ENCODE peak calls at places on chromosomes 5 and 9, in ten cellular contexts. X is NB4; D is CD4-positive, CD25-positive, alpha-beta regulatory T cell; M is mucosa of descending colon; B is A673; Q is prostate gland; W is A549; P is AG09309; C is tibial nerve; H is MM.1S. V is an unnamed sample.

GRCh38 chr9:129514891-129515290 is 106.0 kb downstream of the C9orf50 start:
- DNase-seq in X (no peak), D (no peak), M (peak; percentile 13), B (no peak), Q (no peak), W (no peak), P (no peak), C (no peak), H (no peak), V (no peak)

GRCh38 chr5:33649801-33650482 is 209.2 kb downstream of the TARS1 start:
- DNase-seq in X (no peak), D (no peak), M (no peak), B (no peak), Q (no peak), W (peak; percentile 12), P (peak; percentile 65), C (no peak), H (no peak), V (no peak)

GRCh38 chr9:123081824-123082223 is 48.4 kb downstream of the GPR21 start:
- DNase-seq in X (peak; percentile 46), D (no peak), M (peak; percentile 37), B (peak; percentile 78), Q (no peak), W (peak; percentile 41), P (no peak), C (no peak), H (peak; percentile 66), V (peak; percentile 50)

GRCh38 chr9:86287013-86287412 is 4.7 kb upstream of the ISCA1 start:
- DNase-seq in X (peak; percentile 68), D (no peak), M (no peak), B (peak; percentile 84), Q (no peak), W (peak; percentile 60), P (no peak), C (no peak), H (no peak), V (no peak)

GRCh38 chr9:114691046-114691955 is 9.3 kb upstream of the TEX48 start:
- DNase-seq in X (peak; percentile 69), D (peak; percentile 7), M (no peak), B (peak; percentile 32), Q (no peak), W (peak; percentile 69), P (peak; percentile 67), C (no peak), H (no peak), V (no peak)

GRCh38 chr5:95808686-95809413 is 13.7 kb downstream of the GLRX start:
- DNase-seq in X (peak; percentile 98), D (peak; percentile 64), M (peak; percentile 75), B (peak; percentile 96), Q (no peak), W (no peak), P (no peak), C (peak; percentile 64), H (peak; percentile 95), V (peak; percentile 97)

GRCh38 chr9:81906656-81907055 is 21.6 kb upstream of the SPATA31D4 start:
- DNase-seq in X (no peak), D (no peak), M (no peak), B (no peak), Q (no peak), W (no peak), P (no peak), C (no peak), H (no peak), V (no peak)

GRCh38 chr9:123225374-123225813 is 43.0 kb downstream of the STRBP start:
- DNase-seq in X (peak; percentile 34), D (peak; percentile 2), M (peak; percentile 62), B (peak; percentile 69), Q (peak; percentile 32), W (peak; percentile 42), P (peak; percentile 46), C (no peak), H (peak; percentile 96), V (no peak)

GRCh38 chr9:36818965-36819870 is 214.8 kb downstream of the PAX5 start:
- DNase-seq in X (no peak), D (no peak), M (no peak), B (no peak), Q (no peak), W (no peak), P (no peak), C (no peak), H (no peak), V (no peak)
- H3K4me3 ChIP-seq in X (no peak overlapping the region), D (no peak overlapping the region), M (no peak overlapping the region), B (no peak overlapping the region), Q (peak overlapping the region; percentile 25), W (no peak overlapping the region), P (no peak overlapping the region), C (peak overlapping the region; percentile 25), H (no peak overlapping the region), V (no peak overlapping the region)

GRCh38 chr5:180316586-180316985 is 24.7 kb upstream of the MAPK9 start:
- DNase-seq in X (no peak), D (no peak), M (no peak), B (no peak), Q (no peak), W (no peak), P (no peak), C (no peak), H (no peak), V (no peak)

GRCh38 chr5:180315762-180316212 is 23.9 kb upstream of the MAPK9 start:
- DNase-seq in X (peak; percentile 59), D (peak; percentile 57), M (peak; percentile 74), B (peak; percentile 56), Q (peak; percentile 21), W (peak; percentile 67), P (no peak), C (peak; percentile 33), H (peak; percentile 41), V (no peak)

GRCh38 chr5:180314106-180314505 is 22.2 kb upstream of the MAPK9 start:
- DNase-seq in X (no peak), D (no peak), M (no peak), B (no peak), Q (no peak), W (no peak), P (no peak), C (no peak), H (no peak), V (no peak)

GRCh38 chr5:180318456-180319089 is 26.7 kb upstream of the MAPK9 start:
- DNase-seq in X (no peak), D (no peak), M (no peak), B (no peak), Q (no peak), W (no peak), P (no peak), C (no peak), H (no peak), V (no peak)

GRCh38 chr5:180313677-180314076 is 21.8 kb upstream of the MAPK9 start:
- DNase-seq in X (peak; percentile 74), D (no peak), M (peak; percentile 43), B (no peak), Q (no peak), W (no peak), P (no peak), C (no peak), H (no peak), V (no peak)
- H3K4me3 ChIP-seq in X (peak overlapping the region; percentile 34), D (no peak overlapping the region), M (no peak overlapping the region), B (no peak overlapping the region), Q (no peak overlapping the region), W (no peak overlapping the region), P (no peak overlapping the region), C (no peak overlapping the region), H (no peak overlapping the region), V (no peak overlapping the region)

DNA sequence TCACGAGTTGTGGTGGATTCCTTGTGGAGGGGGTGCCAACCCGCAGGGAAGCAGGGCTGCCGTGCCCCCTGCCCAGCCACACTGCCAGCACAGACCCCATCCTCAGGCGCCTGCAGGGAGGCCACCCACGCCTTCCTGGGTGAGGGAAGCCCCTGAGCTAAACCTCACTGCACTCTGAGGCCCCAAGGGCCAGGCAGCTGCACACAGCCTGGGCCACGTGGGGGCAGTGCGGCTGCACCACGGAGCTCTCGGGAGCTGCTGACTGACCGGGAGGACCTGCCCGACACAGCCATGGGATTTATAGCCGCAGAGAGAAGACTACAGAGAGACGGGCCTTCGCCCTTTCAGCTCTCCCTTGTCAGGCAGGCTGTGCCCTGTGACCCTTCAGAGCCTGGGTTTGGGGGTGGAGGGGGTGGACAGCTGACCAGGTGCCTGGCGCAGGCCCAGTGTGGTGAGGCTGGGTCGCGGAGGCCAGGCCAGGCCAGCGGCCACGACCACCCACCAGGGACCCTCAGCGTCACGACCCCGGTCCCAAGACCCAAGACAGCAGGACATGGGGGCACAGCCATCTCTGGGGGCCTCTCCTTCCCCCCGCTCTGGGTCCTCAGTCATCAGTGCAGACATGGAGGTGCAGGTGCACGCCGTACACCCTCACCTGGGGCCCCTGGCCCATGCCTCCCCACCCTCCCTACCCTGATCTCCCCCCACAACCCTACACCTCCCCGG is 4.3 kb upstream of the AHRR start:
- DNase-seq in X (peak; percentile 95), D (no peak), M (peak; percentile 64), B (peak; percentile 78), Q (no peak), W (peak; percentile 88), P (peak; percentile 33), C (no peak), H (no peak), V (no peak)
- H3K4me3 ChIP-seq in X (no peak overlapping the region), D (no peak overlapping the region), M (no peak overlapping the region), B (no peak overlapping the region), Q (no peak overlapping the region), W (no peak overlapping the region), P (no peak overlapping the region), C (no peak overlapping the region), H (no peak overlapping the region), V (no peak overlapping the region)

GRCh38 chr5:139273322-139273571 is 20.3 kb upstream of the MATR3 start:
- DNase-seq in X (no peak), D (no peak), M (no peak), B (no peak), Q (no peak), W (peak; percentile 37), P (no peak), C (no peak), H (no peak), V (no peak)

GRCh38 chr5:139271201-139272027 is 22.1 kb upstream of the MATR3 start:
- DNase-seq in X (peak; percentile 67), D (no peak), M (peak; percentile 40), B (no peak), Q (no peak), W (peak; percentile 71), P (peak; percentile 54), C (no peak), H (no peak), V (no peak)

GRCh38 chr5:139275536-139276297 is 17.8 kb upstream of the MATR3 start:
- DNase-seq in X (peak; percentile 42), D (no peak), M (peak; percentile 43), B (no peak), Q (peak; percentile 15), W (no peak), P (no peak), C (no peak), H (peak; percentile 53), V (no peak)

GRCh38 chr5:139273572-139274264 is 19.8 kb upstream of the MATR3 start:
- DNase-seq in X (peak; percentile 93), D (peak; percentile 82), M (peak; percentile 93), B (peak; percentile 90), Q (peak; percentile 68), W (peak; percentile 89), P (no peak), C (peak; percentile 61), H (peak; percentile 88), V (no peak)

DNA sequence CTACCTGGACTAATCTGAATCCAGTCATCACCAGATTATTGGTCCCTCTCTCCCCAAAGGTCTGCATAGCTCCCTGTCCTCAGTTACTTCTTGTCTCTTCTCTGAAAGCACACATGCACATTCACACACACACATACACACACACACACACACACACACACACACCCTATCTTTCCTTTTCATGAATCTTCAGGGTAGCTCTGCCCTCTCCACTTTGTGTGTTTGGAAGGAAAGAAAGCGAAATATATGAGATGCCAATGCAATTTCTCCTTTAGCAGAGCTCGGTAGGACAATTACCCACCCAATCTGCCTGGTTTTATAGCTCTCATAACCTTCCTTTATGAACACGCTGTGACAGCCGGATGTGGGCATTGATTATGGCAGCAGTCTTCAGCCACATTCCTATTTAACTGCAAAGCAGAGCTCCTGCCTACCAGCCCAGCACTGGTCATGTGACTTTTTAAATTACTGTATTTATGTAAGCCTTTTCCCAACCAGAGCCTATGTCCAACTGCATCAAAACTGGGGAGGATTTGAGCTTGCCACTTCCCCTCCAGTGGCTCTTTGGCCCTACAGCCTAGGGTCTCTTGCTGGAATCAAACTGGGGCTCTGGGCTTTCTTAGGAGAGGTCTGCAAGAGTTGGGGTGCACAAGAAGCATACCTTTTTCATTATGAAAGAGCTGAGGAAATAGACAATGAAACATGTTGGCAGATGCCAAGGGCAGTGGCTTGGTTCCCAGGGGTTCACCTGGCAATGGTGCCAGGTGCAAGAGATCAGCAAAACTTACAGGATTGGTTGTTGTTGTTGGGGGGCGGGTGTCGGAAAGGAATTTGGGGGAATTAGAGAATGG is 20.8 kb upstream of the MATR3 start:
- DNase-seq in X (peak; percentile 91), D (no peak), M (peak; percentile 87), B (peak; percentile 90), Q (peak; percentile 46), W (no peak), P (peak; percentile 68), C (no peak), H (peak; percentile 49), V (peak; percentile 77)
- H3K4me3 ChIP-seq in X (peak overlapping the region; percentile 65), D (peak overlapping the region; percentile 81), M (no peak overlapping the region), B (peak overlapping the region; percentile 73), Q (no peak overlapping the region), W (peak overlapping the region; percentile 80), P (no peak overlapping the region), C (no peak overlapping the region), H (peak overlapping the region; percentile 91), V (peak overlapping the region; percentile 89)